ENCODE peak calls at places on chromosome 19, in ten cellular contexts. One of them, this sample, is unnamed.

GRCh38 chr19:46862974-46863632 is 2.3 kb downstream of the ARHGAP35 start:
- DNase-seq in NB4: peak; percentile 86
- DNase-seq in uterus: no peak
- DNase-seq in HFF-Myc: no peak
- DNase-seq in astrocyte of the cerebellum: no peak
- DNase-seq in AG04449: no peak
- DNase-seq in ascending aorta: no peak
- DNase-seq in esophagus squamous epithelium: no peak
- DNase-seq in lower leg skin: peak; percentile 83
- DNase-seq in CD8-positive, alpha-beta T cell: no peak
- DNase-seq in this sample: no peak

GRCh38 chr19:45099465-45100201 is 6.7 kb downstream of the PPP1R37 start:
- DNase-seq in NB4: no peak
- DNase-seq in uterus: no peak
- DNase-seq in HFF-Myc: no peak
- DNase-seq in astrocyte of the cerebellum: no peak
- DNase-seq in AG04449: no peak
- DNase-seq in ascending aorta: no peak
- DNase-seq in esophagus squamous epithelium: no peak
- DNase-seq in lower leg skin: no peak
- DNase-seq in CD8-positive, alpha-beta T cell: no peak
- DNase-seq in this sample: no peak

GRCh38 chr19:39969266-39969665 is 1.7 kb upstream of the PSMC4 start:
- DNase-seq in NB4: no peak
- DNase-seq in uterus: no peak
- DNase-seq in HFF-Myc: no peak
- DNase-seq in astrocyte of the cerebellum: no peak
- DNase-seq in AG04449: no peak
- DNase-seq in ascending aorta: peak; percentile 33
- DNase-seq in esophagus squamous epithelium: no peak
- DNase-seq in lower leg skin: no peak
- DNase-seq in CD8-positive, alpha-beta T cell: no peak
- DNase-seq in this sample: no peak

GRCh38 chr19:35357867-35358573 is at the start of gene FFAR3:
- DNase-seq in NB4: peak; percentile 54
- DNase-seq in uterus: no peak
- DNase-seq in HFF-Myc: no peak
- DNase-seq in astrocyte of the cerebellum: no peak
- DNase-seq in AG04449: no peak
- DNase-seq in ascending aorta: peak; percentile 73
- DNase-seq in esophagus squamous epithelium: no peak
- DNase-seq in lower leg skin: peak; percentile 67
- DNase-seq in CD8-positive, alpha-beta T cell: no peak
- DNase-seq in this sample: no peak

GRCh38 chr19:47487551-47488515 is 3.8 kb upstream of the KPTN start:
- DNase-seq in NB4: peak; percentile 81
- DNase-seq in uterus: no peak
- DNase-seq in HFF-Myc: no peak
- DNase-seq in astrocyte of the cerebellum: no peak
- DNase-seq in AG04449: no peak
- DNase-seq in ascending aorta: no peak
- DNase-seq in esophagus squamous epithelium: no peak
- DNase-seq in lower leg skin: no peak
- DNase-seq in CD8-positive, alpha-beta T cell: no peak
- DNase-seq in this sample: no peak

GRCh38 chr19:3131168-3131567 is 4.7 kb upstream of the GNA15 start:
- DNase-seq in NB4: no peak
- DNase-seq in uterus: no peak
- DNase-seq in HFF-Myc: no peak
- DNase-seq in astrocyte of the cerebellum: no peak
- DNase-seq in AG04449: no peak
- DNase-seq in ascending aorta: no peak
- DNase-seq in esophagus squamous epithelium: no peak
- DNase-seq in lower leg skin: no peak
- DNase-seq in CD8-positive, alpha-beta T cell: no peak
- DNase-seq in this sample: no peak

GRCh38 chr19:29561601-29562000 is 35.8 kb downstream of the VSTM2B start:
- DNase-seq in NB4: no peak
- DNase-seq in uterus: no peak
- DNase-seq in HFF-Myc: no peak
- DNase-seq in astrocyte of the cerebellum: no peak
- DNase-seq in AG04449: no peak
- DNase-seq in ascending aorta: peak; percentile 27
- DNase-seq in esophagus squamous epithelium: no peak
- DNase-seq in lower leg skin: peak; percentile 72
- DNase-seq in CD8-positive, alpha-beta T cell: no peak
- DNase-seq in this sample: no peak

GRCh38 chr19:39265321-39265916 is 2.8 kb upstream of the IFNL2 start:
- DNase-seq in NB4: no peak
- DNase-seq in uterus: no peak
- DNase-seq in HFF-Myc: no peak
- DNase-seq in astrocyte of the cerebellum: no peak
- DNase-seq in AG04449: no peak
- DNase-seq in ascending aorta: no peak
- DNase-seq in esophagus squamous epithelium: no peak
- DNase-seq in lower leg skin: peak; percentile 79
- DNase-seq in CD8-positive, alpha-beta T cell: no peak
- DNase-seq in this sample: no peak

GRCh38 chr19:13689050-13689449 is 75.3 kb upstream of the MRI1 start:
- DNase-seq in NB4: peak; percentile 45
- DNase-seq in uterus: no peak
- DNase-seq in HFF-Myc: no peak
- DNase-seq in astrocyte of the cerebellum: no peak
- DNase-seq in AG04449: no peak
- DNase-seq in ascending aorta: no peak
- DNase-seq in esophagus squamous epithelium: no peak
- DNase-seq in lower leg skin: no peak
- DNase-seq in CD8-positive, alpha-beta T cell: no peak
- DNase-seq in this sample: no peak

GRCh38 chr19:52527954-52528326 is 472 bp downstream of the ZNF808 start:
- DNase-seq in NB4: no peak
- DNase-seq in uterus: peak; percentile 24
- DNase-seq in HFF-Myc: no peak
- DNase-seq in astrocyte of the cerebellum: no peak
- DNase-seq in AG04449: no peak
- DNase-seq in ascending aorta: no peak
- DNase-seq in esophagus squamous epithelium: no peak
- DNase-seq in lower leg skin: no peak
- DNase-seq in CD8-positive, alpha-beta T cell: no peak
- DNase-seq in this sample: no peak

GRCh38 chr19:21569497-21569870 is 64.1 kb downstream of the ZNF429 start:
- DNase-seq in NB4: peak; percentile 69
- DNase-seq in uterus: no peak
- DNase-seq in HFF-Myc: no peak
- DNase-seq in astrocyte of the cerebellum: no peak
- DNase-seq in AG04449: no peak
- DNase-seq in ascending aorta: peak; percentile 65
- DNase-seq in esophagus squamous epithelium: no peak
- DNase-seq in lower leg skin: no peak
- DNase-seq in CD8-positive, alpha-beta T cell: peak; percentile 36
- DNase-seq in this sample: no peak
- H3K4me3 ChIP-seq in NB4: peak overlapping the region; percentile 40
- H3K4me3 ChIP-seq in uterus: peak overlapping the region; percentile 40
- H3K4me3 ChIP-seq in HFF-Myc: no peak overlapping the region
- H3K4me3 ChIP-seq in astrocyte of the cerebellum: no peak overlapping the region
- H3K4me3 ChIP-seq in AG04449: no peak overlapping the region
- H3K4me3 ChIP-seq in ascending aorta: peak overlapping the region; percentile 76
- H3K4me3 ChIP-seq in esophagus squamous epithelium: peak overlapping the region; percentile 63
- H3K4me3 ChIP-seq in lower leg skin: no peak overlapping the region
- H3K4me3 ChIP-seq in CD8-positive, alpha-beta T cell: no peak overlapping the region
- H3K4me3 ChIP-seq in this sample: no peak overlapping the region

GRCh38 chr19:7638802-7639465 is 2.0 kb downstream of the STXBP2 start:
- DNase-seq in NB4: no peak
- DNase-seq in uterus: no peak
- DNase-seq in HFF-Myc: no peak
- DNase-seq in astrocyte of the cerebellum: no peak
- DNase-seq in AG04449: no peak
- DNase-seq in ascending aorta: no peak
- DNase-seq in esophagus squamous epithelium: no peak
- DNase-seq in lower leg skin: no peak
- DNase-seq in CD8-positive, alpha-beta T cell: no peak
- DNase-seq in this sample: no peak

GRCh38 chr19:7637374-7638256 is 705 bp downstream of the STXBP2 start:
- DNase-seq in NB4: peak; percentile 80
- DNase-seq in uterus: no peak
- DNase-seq in HFF-Myc: no peak
- DNase-seq in astrocyte of the cerebellum: no peak
- DNase-seq in AG04449: no peak
- DNase-seq in ascending aorta: no peak
- DNase-seq in esophagus squamous epithelium: no peak
- DNase-seq in lower leg skin: no peak
- DNase-seq in CD8-positive, alpha-beta T cell: no peak
- DNase-seq in this sample: no peak

GRCh38 chr19:7636317-7636690 is 606 bp upstream of the STXBP2 start:
- DNase-seq in NB4: peak; percentile 81
- DNase-seq in uterus: no peak
- DNase-seq in HFF-Myc: no peak
- DNase-seq in astrocyte of the cerebellum: no peak
- DNase-seq in AG04449: no peak
- DNase-seq in ascending aorta: no peak
- DNase-seq in esophagus squamous epithelium: no peak
- DNase-seq in lower leg skin: no peak
- DNase-seq in CD8-positive, alpha-beta T cell: no peak
- DNase-seq in this sample: no peak

GRCh38 chr19:7635670-7636069 is 1.2 kb upstream of the STXBP2 start:
- DNase-seq in NB4: no peak
- DNase-seq in uterus: no peak
- DNase-seq in HFF-Myc: no peak
- DNase-seq in astrocyte of the cerebellum: no peak
- DNase-seq in AG04449: no peak
- DNase-seq in ascending aorta: no peak
- DNase-seq in esophagus squamous epithelium: no peak
- DNase-seq in lower leg skin: no peak
- DNase-seq in CD8-positive, alpha-beta T cell: no peak
- DNase-seq in this sample: no peak

DNA sequence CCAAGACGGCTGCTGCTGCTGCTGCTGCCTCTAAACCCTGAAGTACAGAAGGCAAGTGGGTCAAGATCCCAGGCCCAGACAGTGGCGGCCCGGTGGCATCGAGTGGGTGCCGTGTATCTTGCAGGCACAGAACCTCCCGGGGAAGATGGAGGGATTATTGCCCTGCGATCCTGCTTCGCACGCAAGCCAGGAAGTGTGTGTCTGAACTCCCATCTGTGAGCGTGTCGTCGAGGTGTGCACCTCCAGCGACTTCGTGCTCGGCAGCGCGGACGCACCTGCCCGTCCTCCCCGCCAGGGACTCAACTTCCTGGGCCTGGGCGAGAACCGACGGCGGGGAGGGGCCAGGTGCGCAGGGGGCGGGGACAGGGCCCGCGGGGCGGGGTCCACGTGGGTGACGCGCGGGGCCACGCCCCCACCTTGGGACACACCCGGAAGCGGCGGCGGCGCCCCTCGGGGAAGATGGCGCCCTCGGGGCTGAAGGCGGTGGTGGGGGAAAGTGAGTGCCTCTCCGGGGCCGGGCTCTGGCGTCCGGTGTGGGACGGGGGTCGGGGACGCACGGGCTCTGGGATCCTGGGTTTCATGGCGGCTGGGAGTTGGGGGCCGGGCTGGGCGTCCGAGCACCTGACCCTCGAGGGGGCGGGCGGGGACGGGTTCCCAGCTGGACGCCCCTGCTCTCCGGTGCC is at the start of gene STXBP2:
- DNase-seq in NB4: peak; percentile 84
- DNase-seq in uterus: peak; percentile 34
- DNase-seq in HFF-Myc: no peak
- DNase-seq in astrocyte of the cerebellum: no peak
- DNase-seq in AG04449: no peak
- DNase-seq in ascending aorta: peak; percentile 73
- DNase-seq in esophagus squamous epithelium: peak; percentile 40
- DNase-seq in lower leg skin: peak; percentile 95
- DNase-seq in CD8-positive, alpha-beta T cell: peak; percentile 95
- DNase-seq in this sample: no peak
- TF ChIP-seq CTCF in NB4: no peak
- TF ChIP-seq CTCF in uterus: no peak
- TF ChIP-seq CTCF in HFF-Myc: no peak
- TF ChIP-seq CTCF in astrocyte of the cerebellum: no peak
- TF ChIP-seq CTCF in AG04449: no peak
- TF ChIP-seq CTCF in ascending aorta: no peak
- TF ChIP-seq CTCF in esophagus squamous epithelium: peak; percentile 14
- TF ChIP-seq CTCF in lower leg skin: no peak
- TF ChIP-seq CTCF in CD8-positive, alpha-beta T cell: peak; percentile 34
- TF ChIP-seq CTCF in this sample: no peak

GRCh38 chr19:30666301-30666803 is 294.2 kb downstream of the ZNF536 start:
- DNase-seq in NB4: peak; percentile 10
- DNase-seq in uterus: peak; percentile 43
- DNase-seq in HFF-Myc: no peak
- DNase-seq in astrocyte of the cerebellum: no peak
- DNase-seq in AG04449: no peak
- DNase-seq in ascending aorta: peak; percentile 61
- DNase-seq in esophagus squamous epithelium: no peak
- DNase-seq in lower leg skin: peak; percentile 89
- DNase-seq in CD8-positive, alpha-beta T cell: peak; percentile 13
- DNase-seq in this sample: no peak
- H3K4me3 ChIP-seq in NB4: no peak overlapping the region
- H3K4me3 ChIP-seq in uterus: no peak overlapping the region
- H3K4me3 ChIP-seq in HFF-Myc: no peak overlapping the region
- H3K4me3 ChIP-seq in astrocyte of the cerebellum: no peak overlapping the region
- H3K4me3 ChIP-seq in AG04449: no peak overlapping the region
- H3K4me3 ChIP-seq in ascending aorta: no peak overlapping the region
- H3K4me3 ChIP-seq in esophagus squamous epithelium: no peak overlapping the region
- H3K4me3 ChIP-seq in lower leg skin: no peak overlapping the region
- H3K4me3 ChIP-seq in CD8-positive, alpha-beta T cell: no peak overlapping the region
- H3K4me3 ChIP-seq in this sample: no peak overlapping the region

GRCh38 chr19:4210166-4210731 is 19.1 kb upstream of the EBI3 start:
- DNase-seq in NB4: no peak
- DNase-seq in uterus: no peak
- DNase-seq in HFF-Myc: no peak
- DNase-seq in astrocyte of the cerebellum: no peak
- DNase-seq in AG04449: no peak
- DNase-seq in ascending aorta: no peak
- DNase-seq in esophagus squamous epithelium: no peak
- DNase-seq in lower leg skin: no peak
- DNase-seq in CD8-positive, alpha-beta T cell: no peak
- DNase-seq in this sample: no peak

GRCh38 chr19:4200940-4201542 is 18.6 kb downstream of the ANKRD24 start:
- DNase-seq in NB4: no peak
- DNase-seq in uterus: no peak
- DNase-seq in HFF-Myc: no peak
- DNase-seq in astrocyte of the cerebellum: no peak
- DNase-seq in AG04449: no peak
- DNase-seq in ascending aorta: no peak
- DNase-seq in esophagus squamous epithelium: no peak
- DNase-seq in lower leg skin: no peak
- DNase-seq in CD8-positive, alpha-beta T cell: no peak
- DNase-seq in this sample: no peak

GRCh38 chr19:4201798-4202197 is 19.3 kb downstream of the ANKRD24 start:
- DNase-seq in NB4: no peak
- DNase-seq in uterus: no peak
- DNase-seq in HFF-Myc: no peak
- DNase-seq in astrocyte of the cerebellum: no peak
- DNase-seq in AG04449: no peak
- DNase-seq in ascending aorta: no peak
- DNase-seq in esophagus squamous epithelium: no peak
- DNase-seq in lower leg skin: no peak
- DNase-seq in CD8-positive, alpha-beta T cell: no peak
- DNase-seq in this sample: no peak

GRCh38 chr19:4208385-4209094 is 20.8 kb upstream of the EBI3 start:
- DNase-seq in NB4: peak; percentile 35
- DNase-seq in uterus: no peak
- DNase-seq in HFF-Myc: no peak
- DNase-seq in astrocyte of the cerebellum: no peak
- DNase-seq in AG04449: no peak
- DNase-seq in ascending aorta: no peak
- DNase-seq in esophagus squamous epithelium: no peak
- DNase-seq in lower leg skin: no peak
- DNase-seq in CD8-positive, alpha-beta T cell: no peak
- DNase-seq in this sample: no peak

GRCh38 chr19:4206818-4207484 is 22.4 kb upstream of the EBI3 start:
- DNase-seq in NB4: peak; percentile 36
- DNase-seq in uterus: no peak
- DNase-seq in HFF-Myc: no peak
- DNase-seq in astrocyte of the cerebellum: no peak
- DNase-seq in AG04449: no peak
- DNase-seq in ascending aorta: no peak
- DNase-seq in esophagus squamous epithelium: no peak
- DNase-seq in lower leg skin: no peak
- DNase-seq in CD8-positive, alpha-beta T cell: no peak
- DNase-seq in this sample: no peak
- TF ChIP-seq CTCF in NB4: peak; percentile 10
- TF ChIP-seq CTCF in uterus: no peak
- TF ChIP-seq CTCF in HFF-Myc: peak; percentile 25
- TF ChIP-seq CTCF in astrocyte of the cerebellum: no peak
- TF ChIP-seq CTCF in AG04449: no peak
- TF ChIP-seq CTCF in ascending aorta: no peak
- TF ChIP-seq CTCF in esophagus squamous epithelium: no peak
- TF ChIP-seq CTCF in lower leg skin: no peak
- TF ChIP-seq CTCF in CD8-positive, alpha-beta T cell: no peak
- TF ChIP-seq CTCF in this sample: no peak

This sample was measured in kidney epithelial cell.